ENCODE peak calls at places on chromosomes 4 and X, in four cellular contexts. One of them, this sample, is unnamed.

GRCh38 chr4:114980932-114981693 is 132.3 kb downstream of the NDST4 start:
- DNase-seq in GM12891: no peak
- DNase-seq in sigmoid colon: no peak
- DNase-seq in adrenal gland: no peak
- DNase-seq in this sample: no peak

GRCh38 chrX:69069876-69070275 is 95.4 kb downstream of the PJA1 start:
- DNase-seq in GM12891: no peak
- DNase-seq in adrenal gland: no peak
- DNase-seq in sigmoid colon: no peak
- DNase-seq in this sample: no peak

GRCh38 chr4:119025440-119025839 is 110.2 kb upstream of the MYOZ2 start:
- DNase-seq in adrenal gland: peak; percentile 61
- DNase-seq in sigmoid colon: no peak
- DNase-seq in GM12891: no peak
- DNase-seq in this sample: no peak

GRCh38 chr4:46016306-46016705 is 107.5 kb downstream of the GABRG1 start:
- DNase-seq in sigmoid colon: no peak
- DNase-seq in adrenal gland: no peak
- DNase-seq in GM12891: no peak
- DNase-seq in this sample: peak; percentile 34

GRCh38 chr4:25032126-25032525 is 1.4 kb upstream of the LGI2 start:
- DNase-seq in GM12891: no peak
- DNase-seq in sigmoid colon: no peak
- DNase-seq in adrenal gland: no peak
- DNase-seq in this sample: no peak

GRCh38 chr4:81839347-81840042 is 367.8 kb upstream of the RASGEF1B start:
- DNase-seq in sigmoid colon: no peak
- DNase-seq in GM12891: no peak
- DNase-seq in adrenal gland: no peak
- DNase-seq in this sample: no peak

GRCh38 chr4:83431200-83431599 is 24.4 kb downstream of the HELQ start:
- DNase-seq in GM12891: no peak
- DNase-seq in sigmoid colon: no peak
- DNase-seq in adrenal gland: no peak
- DNase-seq in this sample: no peak

GRCh38 chr4:158621729-158622128 is 50.0 kb downstream of the C4orf46 start:
- DNase-seq in sigmoid colon: no peak
- DNase-seq in adrenal gland: no peak
- DNase-seq in GM12891: no peak
- DNase-seq in this sample: no peak

GRCh38 chrX:154378059-154378798 is 866 bp upstream of the EMD start:
- DNase-seq in adrenal gland: peak; percentile 65
- DNase-seq in GM12891: no peak
- DNase-seq in sigmoid colon: peak; percentile 90
- DNase-seq in this sample: no peak

GRCh38 chr4:173242466-173243250 is 74.0 kb downstream of the GALNT7 start:
- DNase-seq in adrenal gland: no peak
- DNase-seq in GM12891: no peak
- DNase-seq in sigmoid colon: no peak
- DNase-seq in this sample: no peak

GRCh38 chrX:71533514-71533849 is 578 bp downstream of the OGT start:
- DNase-seq in adrenal gland: no peak
- DNase-seq in GM12891: no peak
- DNase-seq in sigmoid colon: no peak
- DNase-seq in this sample: no peak

GRCh38 chrX:75038925-75039324 is 113.7 kb upstream of the NEXMIF start:
- DNase-seq in GM12891: no peak
- DNase-seq in adrenal gland: peak; percentile 8
- DNase-seq in sigmoid colon: no peak
- DNase-seq in this sample: peak; percentile 28

GRCh38 chr4:41204400-41204978 is 9.9 kb downstream of the APBB2 start:
- DNase-seq in GM12891: no peak
- DNase-seq in adrenal gland: peak; percentile 79
- DNase-seq in sigmoid colon: no peak
- DNase-seq in this sample: no peak

GRCh38 chr4:169270156-169270809 is 473 bp downstream of the SH3RF1 start:
- DNase-seq in sigmoid colon: peak; percentile 70
- DNase-seq in GM12891: peak; percentile 63
- DNase-seq in adrenal gland: peak; percentile 76
- DNase-seq in this sample: peak; percentile 69

GRCh38 chrX:69362889-69363288 is 141.2 kb upstream of the NALF2 start:
- DNase-seq in adrenal gland: no peak
- DNase-seq in GM12891: no peak
- DNase-seq in sigmoid colon: no peak
- DNase-seq in this sample: no peak

GRCh38 chrX:68307767-68308166 is 125.5 kb downstream of the OPHN1 start:
- DNase-seq in adrenal gland: no peak
- DNase-seq in sigmoid colon: no peak
- DNase-seq in GM12891: no peak
- DNase-seq in this sample: no peak

GRCh38 chrX:25555521-25555920 is 539.8 kb upstream of the ARX start:
- DNase-seq in GM12891: no peak
- DNase-seq in adrenal gland: no peak
- DNase-seq in sigmoid colon: no peak
- DNase-seq in this sample: no peak

GRCh38 chr4:109011241-109012031 is 248.6 kb upstream of the ETNPPL start:
- DNase-seq in GM12891: no peak
- DNase-seq in adrenal gland: no peak
- DNase-seq in sigmoid colon: no peak
- DNase-seq in this sample: no peak

GRCh38 chr4:88030565-88031310 is 23.3 kb downstream of the PKD2 start:
- DNase-seq in adrenal gland: no peak
- DNase-seq in sigmoid colon: no peak
- DNase-seq in GM12891: no peak
- DNase-seq in this sample: no peak

GRCh38 chrX:140762061-140762460 is 52.5 kb downstream of the LINC00632 start:
- DNase-seq in sigmoid colon: peak; percentile 61
- DNase-seq in adrenal gland: peak; percentile 42
- DNase-seq in GM12891: peak; percentile 2
- DNase-seq in this sample: peak; percentile 17

GRCh38 chr4:53651142-53651720 is 59.9 kb upstream of the LNX1 start:
- DNase-seq in sigmoid colon: no peak
- DNase-seq in GM12891: no peak
- DNase-seq in adrenal gland: peak; percentile 29
- DNase-seq in this sample: no peak

GRCh38 chr4:109332926-109333464 is 30.5 kb upstream of the COL25A1 start:
- DNase-seq in adrenal gland: no peak
- DNase-seq in GM12891: no peak
- DNase-seq in sigmoid colon: no peak
- DNase-seq in this sample: peak; percentile 5

GRCh38 chr4:5069916-5070315 is 18.6 kb downstream of the STK32B start:
- DNase-seq in GM12891: no peak
- DNase-seq in sigmoid colon: no peak
- DNase-seq in adrenal gland: no peak
- DNase-seq in this sample: no peak

GRCh38 chr4:124736526-124736925 is 24.0 kb upstream of the ANKRD50 start:
- DNase-seq in GM12891: no peak
- DNase-seq in sigmoid colon: no peak
- DNase-seq in adrenal gland: no peak
- DNase-seq in this sample: no peak

GRCh38 chrX:99394450-99394849 is 1015.6 kb downstream of the PCDH19 start:
- DNase-seq in adrenal gland: no peak
- DNase-seq in sigmoid colon: no peak
- DNase-seq in GM12891: no peak
- DNase-seq in this sample: no peak

GRCh38 chr4:67575232-67575888 is 16.8 kb downstream of the STAP1 start:
- DNase-seq in adrenal gland: no peak
- DNase-seq in sigmoid colon: no peak
- DNase-seq in GM12891: no peak
- DNase-seq in this sample: peak; percentile 35

GRCh38 chrX:132219343-132219768 is at the start of gene RAP2C:
- DNase-seq in sigmoid colon: peak; percentile 86
- DNase-seq in GM12891: peak; percentile 14
- DNase-seq in adrenal gland: peak; percentile 87
- DNase-seq in this sample: peak; percentile 86

GRCh38 chrX:136176399-136176825 is 29.1 kb downstream of the FHL1 start:
- DNase-seq in adrenal gland: peak; percentile 60
- DNase-seq in sigmoid colon: peak; percentile 84
- DNase-seq in GM12891: no peak
- DNase-seq in this sample: no peak

GRCh38 chr4:134624365-134624764 is 422.8 kb upstream of the PABPC4L start:
- DNase-seq in adrenal gland: no peak
- DNase-seq in GM12891: no peak
- DNase-seq in sigmoid colon: no peak
- DNase-seq in this sample: no peak

GRCh38 chr4:53478671-53479456 is 101.4 kb downstream of the FIP1L1 start:
- DNase-seq in sigmoid colon: no peak
- DNase-seq in adrenal gland: peak; percentile 62
- DNase-seq in GM12891: no peak
- DNase-seq in this sample: no peak

GRCh38 chr4:114386637-114387233 is 211.9 kb upstream of the UGT8 start:
- DNase-seq in GM12891: peak; percentile 4
- DNase-seq in sigmoid colon: no peak
- DNase-seq in adrenal gland: no peak
- DNase-seq in this sample: peak; percentile 45

GRCh38 chr4:158314756-158315487 is 104.6 kb downstream of the TMEM144 start:
- DNase-seq in adrenal gland: no peak
- DNase-seq in sigmoid colon: no peak
- DNase-seq in GM12891: no peak
- DNase-seq in this sample: no peak

GRCh38 chr4:6693274-6694176 is at the start of gene S100P:
- DNase-seq in GM12891: no peak
- DNase-seq in adrenal gland: no peak
- DNase-seq in sigmoid colon: no peak
- DNase-seq in this sample: no peak
- TF ChIP-seq POLR2A in GM12891: no peak
- TF ChIP-seq POLR2A in adrenal gland: no peak
- TF ChIP-seq POLR2A in sigmoid colon: no peak
- TF ChIP-seq POLR2A in this sample: no peak

GRCh38 chr4:140152015-140152703 is 1.8 kb downstream of the MAML3 start:
- DNase-seq in GM12891: peak; percentile 27
- DNase-seq in sigmoid colon: peak; percentile 86
- DNase-seq in adrenal gland: peak; percentile 70
- DNase-seq in this sample: peak; percentile 70

GRCh38 chr4:140151700-140152014 is 2.3 kb downstream of the MAML3 start:
- DNase-seq in GM12891: peak; percentile 18
- DNase-seq in adrenal gland: peak; percentile 89
- DNase-seq in sigmoid colon: peak; percentile 90
- DNase-seq in this sample: peak; percentile 73

GRCh38 chr4:140149851-140150635 is 3.9 kb downstream of the MAML3 start:
- DNase-seq in adrenal gland: peak; percentile 89
- DNase-seq in GM12891: peak; percentile 9
- DNase-seq in sigmoid colon: peak; percentile 91
- DNase-seq in this sample: peak; percentile 48

GRCh38 chr4:140150636-140150885 is 3.4 kb downstream of the MAML3 start:
- DNase-seq in GM12891: no peak
- DNase-seq in adrenal gland: peak; percentile 91
- DNase-seq in sigmoid colon: peak; percentile 94
- DNase-seq in this sample: no peak

GRCh38 chr4:140150886-140151699 is 2.9 kb downstream of the MAML3 start:
- DNase-seq in sigmoid colon: peak; percentile 96
- DNase-seq in GM12891: peak; percentile 39
- DNase-seq in adrenal gland: peak; percentile 89
- DNase-seq in this sample: peak; percentile 61
- TF ChIP-seq POLR2A in sigmoid colon: no peak
- TF ChIP-seq POLR2A in GM12891: no peak
- TF ChIP-seq POLR2A in adrenal gland: peak; percentile 68
- TF ChIP-seq POLR2A in this sample: peak; percentile 19

DNA sequence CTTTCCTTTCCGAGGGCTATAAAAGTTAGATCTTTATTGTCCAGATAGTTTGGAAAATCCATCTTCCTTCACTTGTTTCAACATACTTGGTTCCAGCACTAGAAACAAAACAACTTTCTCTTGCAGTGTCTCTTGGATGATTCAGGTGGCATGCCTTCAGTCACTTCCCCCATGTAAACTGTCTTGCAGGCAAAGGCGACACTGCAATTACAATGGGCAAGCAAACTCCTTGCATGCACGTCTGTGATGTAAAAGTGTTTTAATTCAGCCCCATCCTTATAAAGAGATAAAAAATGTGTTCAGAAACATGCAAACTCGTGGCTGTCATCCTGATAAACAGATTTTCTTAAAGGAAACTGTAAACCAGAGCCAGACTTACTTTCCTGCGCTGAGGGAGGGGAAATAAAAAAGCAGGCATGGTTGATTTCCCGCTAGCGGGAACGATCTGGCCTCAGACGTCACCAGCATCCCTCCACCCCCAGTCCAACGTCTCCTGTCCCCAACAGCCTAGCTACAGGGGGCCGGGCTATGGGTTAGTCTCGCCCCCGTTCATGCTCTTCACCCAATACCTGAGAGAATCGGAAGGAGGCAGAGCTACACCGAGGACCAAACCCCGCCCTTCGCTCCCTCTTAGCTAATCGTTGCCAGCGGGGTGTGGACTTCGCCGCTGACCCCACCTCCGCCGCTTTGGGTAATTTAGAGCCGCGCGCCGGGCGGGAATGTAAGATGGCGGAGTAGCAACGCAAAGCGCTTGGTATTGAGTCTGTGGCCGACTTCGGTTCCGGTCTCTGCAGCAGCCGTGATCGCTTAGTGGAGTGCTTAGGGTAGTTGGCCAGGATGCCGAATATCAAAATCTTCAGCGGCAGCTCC is at the start of gene PRPS1:
- DNase-seq in GM12891: peak; percentile 65
- DNase-seq in adrenal gland: peak; percentile 94
- DNase-seq in sigmoid colon: peak; percentile 96
- DNase-seq in this sample: peak; percentile 95
- TF ChIP-seq POLR2A in GM12891: peak; percentile 66
- TF ChIP-seq POLR2A in adrenal gland: peak; percentile 79
- TF ChIP-seq POLR2A in sigmoid colon: peak; percentile 32
- TF ChIP-seq POLR2A in this sample: peak; percentile 83

GRCh38 chr4:28007693-28008092 is 1147.1 kb downstream of the STIM2 start:
- DNase-seq in adrenal gland: no peak
- DNase-seq in sigmoid colon: no peak
- DNase-seq in GM12891: no peak
- DNase-seq in this sample: no peak
- TF ChIP-seq POLR2A in adrenal gland: no peak
- TF ChIP-seq POLR2A in sigmoid colon: no peak
- TF ChIP-seq POLR2A in GM12891: no peak
- TF ChIP-seq POLR2A in this sample: no peak

DNA sequence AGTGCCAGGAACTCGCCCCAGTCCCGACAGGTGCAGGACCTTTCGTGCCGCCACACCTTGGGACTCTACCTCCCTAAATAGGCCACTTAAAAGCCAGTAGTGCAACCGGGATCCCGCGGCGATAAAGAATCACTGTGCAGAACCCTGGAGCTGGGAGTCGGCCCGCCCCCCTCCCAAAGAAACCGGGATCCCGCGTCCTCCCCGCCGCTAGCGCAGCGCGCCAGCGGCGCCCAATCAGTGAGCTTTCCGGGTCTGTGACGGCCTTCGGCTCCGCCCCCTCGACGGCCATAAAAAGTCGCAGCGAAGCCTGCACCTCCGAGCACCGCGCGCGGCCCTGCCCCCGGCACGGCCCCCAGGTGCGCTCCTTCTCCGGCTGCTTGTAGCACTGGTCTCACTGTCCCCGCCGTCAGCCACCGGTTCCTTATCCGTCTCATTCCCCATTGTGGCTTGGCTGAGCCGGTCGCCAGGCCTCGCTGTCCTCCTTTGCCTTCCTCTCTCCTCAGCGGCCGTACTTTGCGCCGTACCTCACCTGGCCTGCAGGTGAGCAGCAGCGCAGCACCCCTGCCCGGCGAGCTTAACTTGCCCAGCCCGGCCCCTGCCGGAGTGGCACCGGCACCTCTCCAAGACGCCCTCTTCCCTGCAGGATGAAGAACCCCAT is at the start of gene LRAT:
- DNase-seq in GM12891: peak; percentile 23
- DNase-seq in adrenal gland: peak; percentile 20
- DNase-seq in sigmoid colon: peak; percentile 73
- DNase-seq in this sample: peak; percentile 68
- TF ChIP-seq POLR2A in GM12891: no peak
- TF ChIP-seq POLR2A in adrenal gland: no peak
- TF ChIP-seq POLR2A in sigmoid colon: no peak
- TF ChIP-seq POLR2A in this sample: no peak